ENCODE peak calls at places on chromosomes 3 and 15, in five cellular contexts. A is NCI-H345, H is amniotic stem cell, J is left colon, Y is LNCaP clone FGC. I is an unnamed sample.

GRCh38 chr3:52429779-52430415 is 15.0 kb downstream of the SEMA3G start:
- DNase-seq in A (no peak), H (no peak), J (no peak), Y (no peak), I (no peak)

GRCh38 chr15:95604634-95605036 is 725.9 kb upstream of the NR2F2 start:
- DNase-seq in A (no peak), H (peak; percentile 26), J (no peak), Y (peak; percentile 60), I (no peak)

GRCh38 chr3:180417241-180417640 is 184.7 kb upstream of the TTC14 start:
- DNase-seq in A (no peak), H (no peak), J (no peak), Y (no peak), I (no peak)

GRCh38 chr3:197550489-197550888 is 5.3 kb downstream of the BDH1 start:
- DNase-seq in A (no peak), H (no peak), J (no peak), Y (no peak), I (no peak)

GRCh38 chr3:153970735-153971347 is 150.3 kb upstream of the ARHGEF26 start:
- DNase-seq in A (no peak), H (no peak), J (no peak), Y (peak; percentile 31), I (no peak)

GRCh38 chr3:134934933-134935332 is 139.9 kb downstream of the EPHB1 start:
- DNase-seq in A (no peak), H (no peak), J (no peak), Y (no peak), I (no peak)

GRCh38 chr15:27820232-27820631 is 278.9 kb downstream of the OCA2 start:
- DNase-seq in A (peak; percentile 3), H (no peak), J (no peak), Y (no peak), I (no peak)

GRCh38 chr3:151976211-151977050 is 103.0 kb downstream of the SUCNR1 start:
- DNase-seq in A (no peak), H (peak; percentile 69), J (no peak), Y (no peak), I (no peak)

GRCh38 chr3:98021821-98022220 is 13.3 kb downstream of the GABRR3 start:
- DNase-seq in A (no peak), H (no peak), J (no peak), Y (no peak), I (no peak)

GRCh38 chr15:45640610-45641009 is 5.8 kb downstream of the SQOR start:
- DNase-seq in A (no peak), H (peak; percentile 84), J (no peak), Y (no peak), I (no peak)

GRCh38 chr3:109363634-109364033 is 26.3 kb upstream of the DPPA4 start:
- DNase-seq in A (no peak), H (no peak), J (no peak), Y (no peak), I (no peak)

GRCh38 chr3:169400874-169401273 is 262.6 kb downstream of the MECOM start:
- DNase-seq in A (no peak), H (no peak), J (no peak), Y (no peak), I (no peak)

GRCh38 chr3:3633761-3634160 is 165.5 kb upstream of the LRRN1 start:
- DNase-seq in A (no peak), H (no peak), J (no peak), Y (no peak), I (no peak)

GRCh38 chr15:47737424-47737823 is 20.1 kb downstream of the SEMA6D start:
- DNase-seq in A (no peak), H (no peak), J (no peak), Y (no peak), I (no peak)

GRCh38 chr3:194536883-194537637 is 50.3 kb upstream of the ATP13A3 start:
- DNase-seq in A (peak; percentile 69), H (no peak), J (peak; percentile 91), Y (peak; percentile 62), I (peak; percentile 81)

I was measured in RPMI8226.